ENCODE peak calls at places on chromosome 12, in four cellular contexts. One of them, this sample, is unnamed.

GRCh38 chr12:121388421-121388981 is 11.4 kb upstream of the RNF34 start:
- DNase-seq in lower lobe of right lung: no peak
- DNase-seq in tibial artery: no peak
- DNase-seq in heart left ventricle: no peak
- DNase-seq in this sample: no peak

GRCh38 chr12:108371801-108372344 is 32.8 kb upstream of the CMKLR1 start:
- DNase-seq in lower lobe of right lung: no peak
- DNase-seq in tibial artery: peak; percentile 81
- DNase-seq in heart left ventricle: no peak
- DNase-seq in this sample: no peak

GRCh38 chr12:116672842-116673516 is 64.9 kb downstream of the SPRING1 start:
- DNase-seq in lower lobe of right lung: no peak
- DNase-seq in tibial artery: no peak
- DNase-seq in heart left ventricle: no peak
- DNase-seq in this sample: no peak

GRCh38 chr12:39723831-39724230 is 104.2 kb upstream of the ABCD2 start:
- DNase-seq in lower lobe of right lung: no peak
- DNase-seq in tibial artery: peak; percentile 70
- DNase-seq in heart left ventricle: no peak
- DNase-seq in this sample: no peak

GRCh38 chr12:2844786-2845185 is 10.0 kb upstream of the NRIP2 start:
- DNase-seq in lower lobe of right lung: no peak
- DNase-seq in tibial artery: no peak
- DNase-seq in heart left ventricle: no peak
- DNase-seq in this sample: no peak

GRCh38 chr12:55072093-55072492 is 52.3 kb downstream of the NEUROD4 start:
- DNase-seq in lower lobe of right lung: peak; percentile 69
- DNase-seq in tibial artery: no peak
- DNase-seq in heart left ventricle: peak; percentile 34
- DNase-seq in this sample: peak; percentile 60

GRCh38 chr12:47349770-47350408 is 270.1 kb upstream of the AMIGO2 start:
- DNase-seq in lower lobe of right lung: no peak
- DNase-seq in tibial artery: no peak
- DNase-seq in heart left ventricle: no peak
- DNase-seq in this sample: no peak

GRCh38 chr12:27164330-27165045 is 79.6 kb upstream of the STK38L start:
- DNase-seq in lower lobe of right lung: no peak
- DNase-seq in tibial artery: no peak
- DNase-seq in heart left ventricle: no peak
- DNase-seq in this sample: no peak

GRCh38 chr12:84911331-84912190 is 1.0 kb downstream of the SLC6A15 start:
- DNase-seq in lower lobe of right lung: no peak
- DNase-seq in tibial artery: peak; percentile 59
- DNase-seq in heart left ventricle: no peak
- DNase-seq in this sample: peak; percentile 88

DNA sequence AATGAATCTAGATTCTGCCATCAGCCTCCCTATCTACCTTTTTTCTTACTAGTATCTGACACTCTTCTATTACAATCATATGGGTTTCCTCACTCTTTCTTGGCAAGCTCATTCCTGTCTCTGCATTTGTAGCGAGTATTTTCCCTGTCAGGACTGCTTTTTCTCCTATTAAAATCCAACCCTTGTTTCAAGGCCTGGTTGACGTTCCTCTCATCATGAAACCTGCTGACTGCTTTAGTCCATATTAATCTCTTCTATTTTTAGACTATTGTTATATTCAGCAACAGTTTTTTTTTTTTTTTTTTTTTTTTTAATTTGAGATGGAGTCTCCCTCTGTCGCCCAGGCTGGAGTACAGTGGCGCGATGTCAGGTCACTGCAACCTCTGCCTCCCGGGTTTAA is 16.0 kb downstream of the DIP2B start:
- DNase-seq in lower lobe of right lung: no peak
- DNase-seq in tibial artery: no peak
- DNase-seq in heart left ventricle: no peak
- DNase-seq in this sample: peak; percentile 46
- H3K27ac ChIP-seq in lower lobe of right lung: peak overlapping the region; percentile 57
- H3K27ac ChIP-seq in tibial artery: no peak overlapping the region
- H3K27ac ChIP-seq in heart left ventricle: peak overlapping the region; percentile 74
- H3K27ac ChIP-seq in this sample: peak overlapping the region; percentile 74

DNA sequence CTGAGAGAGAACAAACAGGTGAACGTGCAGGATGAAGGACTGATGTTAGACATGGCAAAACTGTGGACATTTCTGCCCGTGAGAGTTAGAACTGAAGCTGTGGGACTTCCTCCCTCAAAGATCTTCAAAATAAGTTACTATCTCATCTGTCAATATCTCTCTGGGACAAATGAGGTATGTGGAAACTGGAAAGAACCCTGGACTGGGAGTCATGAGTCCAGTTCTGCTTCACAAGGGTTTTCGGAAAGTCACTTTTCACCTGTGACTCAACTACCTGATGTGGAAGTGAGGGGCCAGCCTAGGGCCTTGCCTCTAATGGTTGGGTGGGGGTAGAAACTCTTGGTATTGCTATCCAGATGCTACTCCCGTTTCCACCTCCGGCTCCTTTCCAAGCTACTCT is 47.3 kb downstream of the RAB35 start:
- DNase-seq in lower lobe of right lung: no peak
- DNase-seq in tibial artery: no peak
- DNase-seq in heart left ventricle: no peak
- DNase-seq in this sample: no peak
- TF ChIP-seq CTCF in lower lobe of right lung: no peak
- TF ChIP-seq CTCF in tibial artery: no peak
- TF ChIP-seq CTCF in heart left ventricle: no peak
- TF ChIP-seq CTCF in this sample: no peak

DNA sequence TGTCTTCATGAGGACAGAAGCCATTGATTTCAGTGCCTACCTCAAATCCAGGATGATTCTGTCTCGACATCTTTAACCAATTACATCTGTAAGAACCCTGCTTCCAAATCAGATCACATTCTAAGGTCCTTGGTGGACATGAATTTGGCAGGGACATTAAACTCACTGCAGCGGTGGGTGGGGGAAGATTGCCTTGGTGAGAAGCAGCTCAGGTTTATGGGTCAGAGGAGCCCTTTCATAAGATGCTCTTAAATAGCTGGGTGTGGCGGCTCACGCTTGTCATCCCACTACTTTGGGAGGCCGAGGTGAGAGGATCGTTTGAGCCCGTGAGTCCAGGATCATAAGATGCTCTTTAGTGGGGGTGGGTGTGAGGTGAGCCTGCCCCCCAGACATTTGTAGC is 42.9 kb downstream of the ELK3 start:
- DNase-seq in lower lobe of right lung: no peak
- DNase-seq in tibial artery: no peak
- DNase-seq in heart left ventricle: no peak
- DNase-seq in this sample: no peak
- H3K4me1 ChIP-seq in lower lobe of right lung: peaks cover 83% of the 10 kb centered on the region
- H3K4me1 ChIP-seq in tibial artery: peaks cover 65% of the 10 kb centered on the region
- H3K4me1 ChIP-seq in heart left ventricle: peaks cover 86% of the 10 kb centered on the region
- H3K4me1 ChIP-seq in this sample: peaks cover 41% of the 10 kb centered on the region

GRCh38 chr12:51829641-51830040 is 18.9 kb downstream of the FIGNL2 start:
- DNase-seq in lower lobe of right lung: no peak
- DNase-seq in tibial artery: no peak
- DNase-seq in heart left ventricle: no peak
- DNase-seq in this sample: no peak
- H3K27ac ChIP-seq in lower lobe of right lung: no peak overlapping the region
- H3K27ac ChIP-seq in tibial artery: no peak overlapping the region
- H3K27ac ChIP-seq in heart left ventricle: no peak overlapping the region
- H3K27ac ChIP-seq in this sample: no peak overlapping the region

DNA sequence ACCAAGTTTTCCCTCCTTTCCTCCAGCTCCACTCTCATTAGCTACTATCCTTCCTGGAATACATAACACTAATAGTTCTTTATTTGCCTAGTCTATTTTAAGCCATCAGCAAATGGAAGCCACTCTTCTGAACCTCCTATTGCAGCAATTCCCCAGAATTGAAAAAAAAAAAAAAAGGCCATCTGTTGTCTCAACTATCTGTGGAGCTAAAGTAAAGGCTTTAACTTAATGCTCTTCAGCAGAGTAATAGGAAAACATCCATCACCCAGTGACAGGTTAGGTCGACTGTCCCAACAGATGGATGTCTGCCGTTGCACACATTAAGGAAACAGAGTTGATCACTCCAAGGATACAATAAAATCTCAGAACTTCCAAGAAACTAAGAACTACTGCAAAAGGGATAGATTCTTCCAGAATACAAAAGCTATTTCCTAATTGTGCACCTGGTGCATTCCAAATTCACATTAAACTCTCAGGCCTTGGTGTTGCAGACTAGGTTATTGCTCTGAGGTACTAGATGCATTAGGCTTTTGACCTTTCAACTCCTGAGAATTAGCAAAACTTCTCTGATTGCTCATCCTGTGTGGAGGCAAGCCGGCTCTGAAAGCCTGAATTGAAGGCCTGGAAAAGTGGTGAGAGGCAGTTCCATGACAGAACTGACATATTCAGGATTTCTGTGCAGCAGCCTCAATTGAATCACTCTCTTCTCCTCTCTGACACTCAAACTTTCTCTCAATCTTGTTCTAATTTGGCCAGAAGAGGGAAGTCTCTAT is 238.4 kb upstream of the HMGA2 start:
- DNase-seq in lower lobe of right lung: no peak
- DNase-seq in tibial artery: no peak
- DNase-seq in heart left ventricle: no peak
- DNase-seq in this sample: no peak
- TF ChIP-seq CTCF in lower lobe of right lung: no peak
- TF ChIP-seq CTCF in tibial artery: no peak
- TF ChIP-seq CTCF in heart left ventricle: no peak
- TF ChIP-seq CTCF in this sample: no peak

DNA sequence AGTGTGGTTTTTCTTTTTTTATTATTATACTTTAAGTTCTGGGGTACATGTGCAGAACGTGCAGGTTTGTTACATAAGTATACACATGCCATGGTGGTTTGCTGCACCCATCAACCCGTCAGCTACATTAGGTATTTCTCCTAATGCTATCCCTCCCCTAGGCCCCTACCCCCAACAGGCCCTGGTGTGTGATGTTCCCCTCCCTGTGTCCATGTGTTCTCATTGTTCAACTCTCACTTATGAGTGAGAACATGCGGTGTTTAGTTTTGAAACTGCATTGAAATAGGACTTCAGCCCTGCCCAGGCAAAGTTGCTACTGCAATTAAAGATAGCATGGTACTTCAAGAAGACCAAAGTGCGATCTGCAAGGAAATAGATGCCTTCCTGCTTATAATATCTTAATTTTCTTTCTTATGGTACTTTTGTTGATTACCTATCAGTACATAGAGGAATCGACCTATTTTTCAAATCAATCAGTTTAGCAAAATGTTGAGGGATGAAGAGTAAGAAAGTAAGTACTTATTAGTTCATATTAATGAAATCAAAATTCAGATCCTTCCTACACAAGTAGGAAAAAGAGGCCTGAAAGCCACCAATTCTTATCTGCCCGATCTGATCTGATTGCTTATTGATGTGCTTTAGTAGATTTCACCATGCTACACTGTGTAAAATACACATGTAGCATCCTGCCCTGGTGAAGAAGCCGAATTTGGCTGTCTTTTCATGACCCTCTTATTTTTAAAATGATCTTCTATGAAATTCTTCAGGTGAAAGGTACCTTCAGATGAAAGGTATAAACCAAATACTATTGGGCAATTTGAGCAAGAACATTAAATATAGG is 1.6 kb downstream of the LTA4H start:
- DNase-seq in lower lobe of right lung: no peak
- DNase-seq in tibial artery: no peak
- DNase-seq in heart left ventricle: no peak
- DNase-seq in this sample: no peak
- H3K4me1 ChIP-seq in lower lobe of right lung: peaks cover 43% of the 10 kb centered on the region
- H3K4me1 ChIP-seq in tibial artery: peaks cover 16% of the 10 kb centered on the region
- H3K4me1 ChIP-seq in heart left ventricle: peaks cover 4% of the 10 kb centered on the region
- H3K4me1 ChIP-seq in this sample: peaks cover 11% of the 10 kb centered on the region

GRCh38 chr12:6765634-6766581 is at the start of gene PTMS:
- DNase-seq in lower lobe of right lung: peak; percentile 84
- DNase-seq in tibial artery: peak; percentile 94
- DNase-seq in heart left ventricle: peak; percentile 90
- DNase-seq in this sample: peak; percentile 69

GRCh38 chr12:6765048-6765633 is 1.0 kb upstream of the PTMS start:
- DNase-seq in lower lobe of right lung: no peak
- DNase-seq in tibial artery: no peak
- DNase-seq in heart left ventricle: no peak
- DNase-seq in this sample: no peak

GRCh38 chr12:6767301-6767591 is 1.1 kb downstream of the PTMS start:
- DNase-seq in lower lobe of right lung: no peak
- DNase-seq in tibial artery: no peak
- DNase-seq in heart left ventricle: no peak
- DNase-seq in this sample: no peak

GRCh38 chr12:6767592-6768384 is 1.6 kb downstream of the PTMS start:
- DNase-seq in lower lobe of right lung: no peak
- DNase-seq in tibial artery: peak; percentile 80
- DNase-seq in heart left ventricle: no peak
- DNase-seq in this sample: peak; percentile 34

DNA sequence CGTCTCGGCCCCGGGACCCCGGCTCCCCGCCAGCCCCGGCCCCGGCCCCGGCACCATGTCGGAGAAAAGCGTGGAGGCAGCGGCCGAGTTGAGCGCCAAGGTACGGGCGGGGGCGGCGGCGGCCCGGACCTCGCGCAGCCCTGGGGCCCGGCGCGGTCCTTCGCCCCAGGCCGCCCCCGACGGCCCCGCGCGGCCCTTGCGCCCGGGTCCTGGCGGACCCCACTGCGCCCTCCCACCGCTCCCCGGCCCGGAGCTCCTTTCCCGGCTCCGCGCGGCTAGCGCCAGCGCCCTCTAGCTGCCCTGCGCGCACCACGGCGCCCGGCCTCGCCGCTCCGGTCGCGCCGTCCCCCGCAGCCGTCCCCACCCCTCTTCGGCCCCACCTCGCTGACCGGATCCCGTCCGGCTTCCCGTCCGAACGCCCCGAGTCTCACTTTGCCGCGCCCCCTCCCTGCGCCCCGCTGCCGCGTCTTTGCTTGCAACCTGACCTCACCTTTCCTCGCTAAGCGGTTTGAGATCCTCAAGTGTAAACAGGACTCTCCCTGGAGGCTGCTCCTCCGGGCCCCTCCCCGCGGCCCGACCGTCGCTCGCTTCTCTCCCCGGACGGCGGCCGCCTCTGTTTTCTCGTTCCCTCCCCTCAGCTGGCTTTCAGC is 613 bp downstream of the PTMS start:
- DNase-seq in lower lobe of right lung: peak; percentile 89
- DNase-seq in tibial artery: peak; percentile 93
- DNase-seq in heart left ventricle: peak; percentile 89
- DNase-seq in this sample: peak; percentile 76
- H3K27ac ChIP-seq in lower lobe of right lung: peak overlapping the region; percentile 84
- H3K27ac ChIP-seq in tibial artery: peak overlapping the region; percentile 97
- H3K27ac ChIP-seq in heart left ventricle: peak overlapping the region; percentile 96
- H3K27ac ChIP-seq in this sample: peak overlapping the region; percentile 96

GRCh38 chr12:32332446-32332845 is 66.9 kb upstream of the FGD4 start:
- DNase-seq in lower lobe of right lung: no peak
- DNase-seq in tibial artery: no peak
- DNase-seq in heart left ventricle: no peak
- DNase-seq in this sample: no peak

GRCh38 chr12:32331133-32331532 is 68.2 kb upstream of the FGD4 start:
- DNase-seq in lower lobe of right lung: no peak
- DNase-seq in tibial artery: no peak
- DNase-seq in heart left ventricle: no peak
- DNase-seq in this sample: no peak

GRCh38 chr12:32336261-32336660 is 63.1 kb upstream of the FGD4 start:
- DNase-seq in lower lobe of right lung: no peak
- DNase-seq in tibial artery: no peak
- DNase-seq in heart left ventricle: no peak
- DNase-seq in this sample: no peak

GRCh38 chr12:32334384-32334783 is 65.0 kb upstream of the FGD4 start:
- DNase-seq in lower lobe of right lung: no peak
- DNase-seq in tibial artery: no peak
- DNase-seq in heart left ventricle: no peak
- DNase-seq in this sample: no peak
- TF ChIP-seq CTCF in lower lobe of right lung: no peak
- TF ChIP-seq CTCF in tibial artery: no peak
- TF ChIP-seq CTCF in heart left ventricle: no peak
- TF ChIP-seq CTCF in this sample: no peak

This sample was measured in testis.